ENCODE peak calls at places on chromosome 1, in four cellular contexts. B is HepG2, L is A549, F is K562. J is an unnamed sample.

GRCh38 chr1:30232288-30232899 is 491.0 kb downstream of the MATN1 start:
- DNase-seq in B (peak; percentile 10), F (peak; percentile 74), L (peak; percentile 6), J (no peak)

GRCh38 chr1:231177971-231178370 is 16.1 kb downstream of the TRIM67 start:
- DNase-seq in B (no peak), F (no peak), L (no peak), J (no peak)

GRCh38 chr1:200646515-200646914 is 23.2 kb downstream of the DDX59 start:
- DNase-seq in B (no peak), F (no peak), L (no peak), J (no peak)

GRCh38 chr1:78176448-78176847 is 130.7 kb downstream of the GIPC2 start:
- DNase-seq in L (no peak), F (no peak), B (no peak), J (no peak)

GRCh38 chr1:202879128-202879527 is 9.8 kb downstream of the RABIF start:
- DNase-seq in L (no peak), B (no peak), F (no peak), J (no peak)

GRCh38 chr1:224564491-224565084 is 51.5 kb upstream of the CNIH3 start:
- DNase-seq in F (no peak), B (no peak), L (no peak), J (no peak)

GRCh38 chr1:241412646-241413045 is 55.6 kb upstream of the RGS7 start:
- DNase-seq in L (no peak), F (no peak), B (no peak), J (no peak)

GRCh38 chr1:18103788-18104421 is 3.7 kb upstream of the IGSF21 start:
- DNase-seq in L (no peak), B (no peak), F (no peak), J (no peak)

GRCh38 chr1:165376041-165376810 is 19.7 kb upstream of the LMX1A start:
- DNase-seq in B (no peak), L (no peak), F (peak; percentile 31), J (no peak)

GRCh38 chr1:22542886-22543285 is 20.4 kb upstream of the EPHA8 start:
- DNase-seq in L (no peak), B (no peak), F (no peak), J (no peak)

GRCh38 chr1:205741681-205742080 is 8.3 kb downstream of the NUCKS1 start:
- DNase-seq in B (no peak), L (no peak), F (no peak), J (no peak)

GRCh38 chr1:105326883-105327282 is 1577.2 kb downstream of the AMY1C start:
- DNase-seq in B (no peak), L (no peak), F (no peak), J (no peak)

GRCh38 chr1:59967141-59967697 is 40.6 kb upstream of the CYP2J2 start:
- DNase-seq in B (no peak), L (no peak), F (peak; percentile 83), J (no peak)

GRCh38 chr1:204335085-204335484 is 24.6 kb downstream of the PLEKHA6 start:
- DNase-seq in F (no peak), L (no peak), B (no peak), J (no peak)

GRCh38 chr1:239811211-239811902 is 280.3 kb upstream of the FMN2 start:
- DNase-seq in F (no peak), L (no peak), B (no peak), J (no peak)

GRCh38 chr1:118459871-118460270 is 274.8 kb upstream of the SPAG17 start:
- DNase-seq in L (no peak), F (no peak), B (no peak), J (no peak)

GRCh38 chr1:114892194-114892918 is 37.7 kb downstream of the SYCP1 start:
- DNase-seq in F (no peak), B (no peak), L (no peak), J (no peak)

GRCh38 chr1:117654485-117655219 is 48.8 kb downstream of the TENT5C start:
- DNase-seq in F (no peak), B (peak; percentile 8), L (no peak), J (peak; percentile 89)

GRCh38 chr1:11929849-11930248 is 3.6 kb upstream of the KIAA2013 start:
- DNase-seq in F (peak; percentile 76), L (peak; percentile 32), B (peak; percentile 62), J (no peak)

GRCh38 chr1:240320645-240321044 is 229.0 kb downstream of the FMN2 start:
- DNase-seq in L (no peak), B (no peak), F (no peak), J (no peak)

DNA sequence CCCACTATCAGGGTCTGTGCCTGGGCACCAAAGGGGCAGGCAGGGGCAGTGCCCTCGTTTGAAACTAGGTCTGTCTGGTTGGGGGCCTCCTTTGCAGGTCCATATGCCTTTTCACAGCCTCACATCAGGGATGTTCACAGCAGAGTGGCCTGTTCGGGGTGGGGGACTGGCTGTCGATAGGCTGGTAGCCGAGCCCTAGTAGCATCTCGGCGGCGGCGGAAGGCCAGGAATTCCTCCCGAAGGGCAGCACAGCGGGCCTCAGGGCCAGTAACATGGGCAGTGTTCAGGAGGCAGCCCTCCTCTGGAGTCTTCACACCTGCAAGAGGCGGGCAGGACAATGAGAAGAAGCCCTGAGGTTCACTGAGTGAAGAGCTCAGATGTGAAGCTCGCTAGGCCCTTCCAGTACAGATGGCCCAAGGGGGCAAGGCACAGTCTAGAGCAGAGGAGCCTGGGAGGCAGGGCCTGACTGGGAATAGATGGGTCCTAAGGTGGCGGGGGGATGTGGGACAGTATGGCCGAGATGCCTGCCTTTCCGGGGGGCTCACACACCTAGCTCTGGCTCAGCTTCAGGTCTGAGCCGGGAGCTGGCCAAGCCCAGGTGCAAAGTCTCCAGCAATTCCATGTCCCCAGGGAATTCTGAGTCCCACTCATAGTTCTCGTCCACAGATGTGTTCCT is 2.0 kb upstream of the TAGLN2 start:
- DNase-seq in F (no peak), L (no peak), B (no peak), J (no peak)
- TF ChIP-seq RFX5 in F (no peak), L (no peak), B (no peak), J (no peak)

GRCh38 chr1:100606438-100606837 is 68.5 kb downstream of the GPR88 start:
- DNase-seq in B (no peak), L (peak; percentile 54), F (no peak), J (no peak)
- H3K4me1 ChIP-seq in B (no peaks in the 10 kb centered on the region), L (peaks cover 5% of the 10 kb centered on the region), F (no peaks in the 10 kb centered on the region), J (no peaks in the 10 kb centered on the region)

DNA sequence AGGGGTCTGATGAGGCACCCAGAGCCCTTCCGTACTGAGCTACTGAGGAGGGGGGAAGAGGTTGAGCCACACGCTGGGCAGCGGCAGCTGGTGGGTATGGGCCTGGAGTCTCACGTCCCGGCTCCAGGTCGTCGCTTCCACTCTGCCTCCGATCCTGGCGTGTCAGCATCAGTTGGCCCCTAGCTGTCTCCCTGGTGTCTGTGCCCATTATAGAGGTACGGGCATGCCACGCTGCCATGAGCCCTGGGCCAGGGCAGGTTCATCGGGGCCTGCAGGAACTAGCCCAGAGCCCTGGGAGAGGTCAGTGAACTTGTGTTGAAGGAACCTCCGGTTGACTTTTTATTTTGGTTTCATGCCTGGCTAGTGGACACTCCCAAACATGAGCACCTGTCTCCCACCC is 18.2 kb downstream of the COQ8A start:
- DNase-seq in F (no peak), B (no peak), L (no peak), J (no peak)
- TF ChIP-seq RAD21 in F (no peak), B (no peak), L (no peak), J (no peak)

GRCh38 chr1:93447481-93448291 is at the start of gene FNBP1L:
- DNase-seq in B (peak; percentile 65), L (peak; percentile 74), F (peak; percentile 92), J (no peak)

GRCh38 chr1:93450331-93450730 is 2.4 kb downstream of the FNBP1L start:
- DNase-seq in F (no peak), B (no peak), L (no peak), J (no peak)

GRCh38 chr1:93448983-93449805 is 1.3 kb downstream of the FNBP1L start:
- DNase-seq in B (peak; percentile 12), F (no peak), L (peak; percentile 27), J (no peak)

GRCh38 chr1:93448292-93448982 is 519 bp downstream of the FNBP1L start:
- DNase-seq in F (peak; percentile 61), B (peak; percentile 26), L (peak; percentile 27), J (no peak)

GRCh38 chr1:93446837-93447451 is 974 bp upstream of the FNBP1L start:
- DNase-seq in B (peak; percentile 28), F (peak; percentile 65), L (peak; percentile 26), J (no peak)
- TF ChIP-seq RFX5 in B (no peak), F (no peak), L (no peak), J (no peak)